ENCODE peak calls at places on chromosome 1, in four cellular contexts. E is IMR-90, U is GM12878, O is endothelial cell of umbilical vein. Y is an unnamed sample.

GRCh38 chr1:58657082-58657481 is 42.8 kb downstream of the MYSM1 start:
- DNase-seq in E (no peak), U (no peak), O (no peak), Y (no peak)

GRCh38 chr1:164380893-164381292 is 178.1 kb upstream of the PBX1 start:
- DNase-seq in O (no peak), E (no peak), U (no peak), Y (no peak)

GRCh38 chr1:97507863-97508262 is 413.0 kb downstream of the DPYD start:
- DNase-seq in O (no peak), E (no peak), U (no peak), Y (no peak)

GRCh38 chr1:60367522-60367921 is 294.0 kb upstream of the C1orf87 start:
- DNase-seq in U (no peak), O (no peak), E (no peak), Y (no peak)

GRCh38 chr1:203278087-203278884 is 27.0 kb upstream of the BTG2 start:
- DNase-seq in E (peak), O (peak), U (no peak), Y (peak)

GRCh38 chr1:198970919-198971318 is 332.1 kb downstream of the PTPRC start:
- DNase-seq in E (peak), U (no peak), O (no peak), Y (no peak)

GRCh38 chr1:180911640-180912161 is 996 bp upstream of the KIAA1614 start:
- DNase-seq in E (peak), U (no peak), O (no peak), Y (no peak)

GRCh38 chr1:11961230-11961629 is 19.0 kb upstream of the MFN2 start:
- DNase-seq in E (no peak), O (peak), U (no peak), Y (no peak)

GRCh38 chr1:26696645-26697440 is 1.0 kb downstream of the ARID1A start:
- DNase-seq in E (no peak), U (no peak), O (no peak), Y (peak)

GRCh38 chr1:4599951-4600481 is 54.4 kb upstream of the AJAP1 start:
- DNase-seq in E (no peak), O (no peak), U (no peak), Y (no peak)

GRCh38 chr1:21633992-21634475 is 35.1 kb downstream of the RAP1GAP start:
- DNase-seq in E (no peak), O (no peak), U (no peak), Y (no peak)

GRCh38 chr1:150487763-150488115 is 520 bp downstream of the TARS2 start:
- DNase-seq in U (no peak), O (no peak), E (no peak), Y (no peak)

GRCh38 chr1:20361805-20362381 is 71.2 kb downstream of the VWA5B1 start:
- DNase-seq in O (peak), U (no peak), E (peak), Y (peak)

GRCh38 chr1:187838335-187839293 is 1009.9 kb downstream of the PLA2G4A start:
- DNase-seq in U (no peak), E (no peak), O (no peak), Y (no peak)

GRCh38 chr1:88917321-88918025 is 26.1 kb upstream of the GTF2B start:
- DNase-seq in E (no peak), U (no peak), O (no peak), Y (no peak)

GRCh38 chr1:12447301-12447700 is 170.7 kb downstream of the DHRS3 start:
- DNase-seq in U (no peak), O (no peak), E (peak), Y (no peak)

GRCh38 chr1:22352896-22353295 is 98.8 kb upstream of the ZBTB40 start:
- DNase-seq in O (no peak), E (no peak), U (no peak), Y (no peak)

GRCh38 chr1:53982034-53982761 is 35.8 kb downstream of the LDLRAD1 start:
- DNase-seq in E (peak), O (peak), U (no peak), Y (peak)

GRCh38 chr1:109643385-109644230 is 12.3 kb upstream of the GSTM4 start:
- DNase-seq in U (no peak), E (peak), O (peak), Y (peak)

GRCh38 chr1:8495928-8496401 is 178.1 kb downstream of the SLC45A1 start:
- DNase-seq in U (no peak), O (no peak), E (peak), Y (no peak)
- TF ChIP-seq FOS in U (no peak), O (no peak), E (no peak), Y (no peak)

GRCh38 chr1:161069731-161070270 is at the start of gene ARHGAP30:
- DNase-seq in E (no peak), U (peak), O (no peak), Y (no peak)
- TF ChIP-seq FOS in E (no peak), U (no peak), O (no peak), Y (no peak)

GRCh38 chr1:48616710-48617109 is 144.7 kb upstream of the SPATA6 start:
- DNase-seq in O (no peak), E (no peak), U (no peak), Y (no peak)

GRCh38 chr1:48608882-48609281 is 136.9 kb upstream of the SPATA6 start:
- DNase-seq in O (no peak), U (no peak), E (no peak), Y (no peak)

GRCh38 chr1:48611841-48612240 is 139.8 kb upstream of the SPATA6 start:
- DNase-seq in E (no peak), U (no peak), O (no peak), Y (no peak)

DNA sequence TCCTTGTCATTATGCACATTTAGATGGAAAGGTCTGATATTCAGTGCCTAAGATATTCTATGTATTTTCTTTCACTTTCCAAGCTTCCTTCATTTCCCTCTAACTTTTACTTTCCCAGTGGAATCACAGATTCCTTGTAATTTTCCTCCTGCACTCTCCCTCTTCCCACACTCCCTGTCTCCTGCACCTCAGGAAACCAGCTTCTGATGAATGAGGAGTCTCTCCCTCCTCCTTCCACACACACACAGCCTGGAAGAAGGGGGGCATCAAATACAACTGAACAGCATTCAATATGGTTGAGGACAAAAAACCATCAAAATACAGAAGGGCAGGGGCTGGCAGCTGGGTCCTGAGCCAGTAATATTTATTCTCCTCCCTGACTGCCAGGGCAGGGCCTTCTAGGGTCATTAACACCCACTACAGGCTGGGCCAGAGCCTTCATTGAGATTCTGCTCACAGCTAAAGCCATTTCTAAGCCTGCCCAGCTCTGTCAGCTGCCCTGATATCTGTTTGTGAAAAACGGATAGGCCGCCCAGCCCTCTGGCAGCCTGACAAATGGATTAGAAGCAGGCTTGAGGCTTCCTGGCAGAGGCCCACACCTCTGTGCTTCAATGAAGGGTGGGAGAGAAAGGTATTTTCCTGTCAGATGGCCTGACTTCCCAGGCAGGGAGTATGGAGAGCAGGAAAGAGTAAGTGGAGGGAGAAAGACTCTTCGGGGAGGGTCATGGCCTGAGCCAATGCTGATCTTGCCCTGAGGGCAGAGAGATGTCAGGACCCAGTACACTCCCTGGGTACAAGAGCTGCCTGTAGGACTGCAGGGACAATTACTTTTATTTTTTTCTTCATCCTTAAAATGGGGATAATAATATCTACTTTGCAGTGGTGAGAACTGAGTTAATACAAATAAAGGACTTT is 138.9 kb upstream of the SPATA6 start:
- DNase-seq in U (no peak), E (no peak), O (no peak), Y (no peak)
- TF ChIP-seq FOS in U (no peak), E (no peak), O (no peak), Y (no peak)

GRCh38 chr1:210685295-210685650 is 356.6 kb downstream of the HHAT start:
- DNase-seq in U (no peak), E (no peak), O (no peak), Y (no peak)

GRCh38 chr1:210683403-210684047 is 354.8 kb downstream of the HHAT start:
- DNase-seq in U (no peak), O (no peak), E (no peak), Y (no peak)

GRCh38 chr1:210687582-210688279 is 359.0 kb downstream of the HHAT start:
- DNase-seq in E (peak), U (no peak), O (no peak), Y (no peak)

GRCh38 chr1:210686841-210687240 is 358.1 kb downstream of the HHAT start:
- DNase-seq in E (no peak), U (no peak), O (no peak), Y (no peak)

GRCh38 chr1:210684466-210685294 is 356.0 kb downstream of the HHAT start:
- DNase-seq in U (peak), E (no peak), O (no peak), Y (no peak)
- TF ChIP-seq FOS in U (no peak), E (no peak), O (no peak), Y (no peak)

DNA sequence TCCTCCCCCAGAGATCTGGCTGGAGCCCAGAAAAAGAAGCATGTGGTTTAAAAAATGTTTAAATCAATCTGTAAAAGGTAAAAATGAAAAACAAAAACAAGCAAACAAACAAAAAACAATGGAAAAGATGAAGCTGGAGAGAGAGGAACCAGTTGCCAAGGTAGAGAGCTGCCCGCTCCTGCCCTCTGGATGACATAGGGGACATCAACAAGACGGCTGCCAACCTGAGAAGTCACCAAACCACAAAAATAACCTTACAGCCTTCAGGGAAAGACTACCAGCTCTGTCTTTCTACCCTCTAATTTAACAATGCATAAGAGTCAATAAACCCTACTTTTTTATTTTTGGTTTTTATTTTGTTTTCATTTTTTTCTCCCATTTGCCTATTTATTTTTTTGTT is 8.5 kb upstream of the IPO9 start:
- DNase-seq in O (no peak), E (no peak), U (no peak), Y (no peak)
- TF ChIP-seq FOS in O (no peak), E (no peak), U (no peak), Y (no peak)

GRCh38 chr1:179228783-179229213 is 679 bp downstream of the ABL2 start:
- DNase-seq in E (peak), O (peak), U (no peak), Y (peak)
- TF ChIP-seq FOS in E (no peak), O (no peak), U (no peak), Y (no peak)

GRCh38 chr1:114336360-114336759 is 174.6 kb downstream of the TRIM33 start:
- DNase-seq in E (no peak), O (no peak), U (no peak), Y (no peak)

GRCh38 chr1:114333670-114334069 is 177.3 kb downstream of the TRIM33 start:
- DNase-seq in E (no peak), O (no peak), U (no peak), Y (no peak)

GRCh38 chr1:114331936-114332335 is 178.3 kb upstream of the SYT6 start:
- DNase-seq in U (no peak), O (no peak), E (no peak), Y (no peak)

GRCh38 chr1:114335273-114335672 is 175.7 kb downstream of the TRIM33 start:
- DNase-seq in E (no peak), O (no peak), U (no peak), Y (no peak)

DNA sequence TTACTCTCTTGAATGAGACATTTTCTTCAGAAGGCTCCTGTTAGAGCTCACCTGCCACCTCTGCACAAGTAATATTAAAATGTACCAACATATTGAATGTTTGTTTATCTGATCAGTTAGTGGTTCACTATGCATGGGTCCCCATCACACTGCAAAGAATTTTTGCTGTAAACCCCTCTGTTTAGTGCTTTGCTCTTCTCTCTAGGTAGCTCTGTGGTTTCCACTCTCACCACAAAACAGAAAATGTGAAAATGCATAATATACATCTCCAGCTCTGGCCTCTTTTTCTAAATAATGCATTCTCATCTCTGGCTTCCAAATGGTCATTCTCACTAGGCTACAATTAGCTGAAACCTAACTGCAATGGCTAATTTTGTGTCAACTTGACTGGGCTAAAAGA is 176.7 kb downstream of the TRIM33 start:
- DNase-seq in E (no peak), O (no peak), U (no peak), Y (no peak)
- TF ChIP-seq FOS in E (no peak), O (no peak), U (no peak), Y (no peak)

Y was measured in K562.